ENCODE peak calls at places on chromosomes 11 and 22, in seven cellular contexts. One of them, this sample, is unnamed.

GRCh38 chr11:64776875-64777274 is 1.5 kb downstream of the SF1 start:
- DNase-seq in GM23248: no peak
- DNase-seq in EH: no peak
- DNase-seq in BJ: no peak
- DNase-seq in MV-4-11: no peak
- DNase-seq in NCI-H1105: no peak
- DNase-seq in activated T-cell treated with anti-CD3 and anti-CD28 coated beads for 1 hour: no peak
- DNase-seq in this sample: no peak

GRCh38 chr11:62146476-62147200 is 22.8 kb downstream of the INCENP start:
- DNase-seq in GM23248: no peak
- DNase-seq in EH: no peak
- DNase-seq in NCI-H1105: no peak
- DNase-seq in BJ: no peak
- DNase-seq in activated T-cell treated with anti-CD3 and anti-CD28 coated beads for 1 hour: no peak
- DNase-seq in MV-4-11: no peak
- DNase-seq in this sample: no peak

GRCh38 chr11:107783121-107783520 is 71.3 kb upstream of the SLN start:
- DNase-seq in GM23248: peak
- DNase-seq in activated T-cell treated with anti-CD3 and anti-CD28 coated beads for 1 hour: no peak
- DNase-seq in EH: no peak
- DNase-seq in BJ: no peak
- DNase-seq in MV-4-11: no peak
- DNase-seq in NCI-H1105: no peak
- DNase-seq in this sample: no peak

GRCh38 chr11:62472063-62472884 is 53.4 kb downstream of the SCGB1A1 start:
- DNase-seq in EH: peak
- DNase-seq in MV-4-11: peak
- DNase-seq in BJ: no peak
- DNase-seq in activated T-cell treated with anti-CD3 and anti-CD28 coated beads for 1 hour: no peak
- DNase-seq in GM23248: peak
- DNase-seq in NCI-H1105: no peak
- DNase-seq in this sample: no peak

GRCh38 chr11:118290923-118291322 is 13.6 kb upstream of the CD3E start:
- DNase-seq in BJ: no peak
- DNase-seq in MV-4-11: peak
- DNase-seq in GM23248: peak
- DNase-seq in activated T-cell treated with anti-CD3 and anti-CD28 coated beads for 1 hour: no peak
- DNase-seq in EH: no peak
- DNase-seq in NCI-H1105: no peak
- DNase-seq in this sample: peak

GRCh38 chr22:24952837-24953293 is 349 bp downstream of the KIAA1671 start:
- DNase-seq in NCI-H1105: peak
- DNase-seq in activated T-cell treated with anti-CD3 and anti-CD28 coated beads for 1 hour: no peak
- DNase-seq in BJ: no peak
- DNase-seq in EH: peak
- DNase-seq in MV-4-11: no peak
- DNase-seq in GM23248: peak
- DNase-seq in this sample: peak

GRCh38 chr11:133966924-133967598 is 10.3 kb upstream of the IGSF9B start:
- DNase-seq in EH: no peak
- DNase-seq in MV-4-11: no peak
- DNase-seq in BJ: no peak
- DNase-seq in GM23248: peak
- DNase-seq in NCI-H1105: no peak
- DNase-seq in activated T-cell treated with anti-CD3 and anti-CD28 coated beads for 1 hour: peak
- DNase-seq in this sample: no peak

GRCh38 chr11:104328514-104328912 is 164.6 kb upstream of the PDGFD start:
- DNase-seq in GM23248: no peak
- DNase-seq in BJ: no peak
- DNase-seq in EH: no peak
- DNase-seq in MV-4-11: no peak
- DNase-seq in NCI-H1105: no peak
- DNase-seq in activated T-cell treated with anti-CD3 and anti-CD28 coated beads for 1 hour: no peak
- DNase-seq in this sample: no peak

GRCh38 chr11:16604784-16605439 is 133.5 kb upstream of the C11orf58 start:
- DNase-seq in activated T-cell treated with anti-CD3 and anti-CD28 coated beads for 1 hour: no peak
- DNase-seq in BJ: no peak
- DNase-seq in MV-4-11: no peak
- DNase-seq in GM23248: peak
- DNase-seq in NCI-H1105: no peak
- DNase-seq in EH: peak
- DNase-seq in this sample: peak

GRCh38 chr22:48720662-48721393 is 1106.8 kb downstream of the BRD1 start:
- DNase-seq in EH: no peak
- DNase-seq in GM23248: no peak
- DNase-seq in MV-4-11: no peak
- DNase-seq in activated T-cell treated with anti-CD3 and anti-CD28 coated beads for 1 hour: no peak
- DNase-seq in BJ: no peak
- DNase-seq in NCI-H1105: no peak
- DNase-seq in this sample: no peak

GRCh38 chr22:44870021-44870420 is 117.6 kb downstream of the ARHGAP8 start:
- DNase-seq in NCI-H1105: no peak
- DNase-seq in activated T-cell treated with anti-CD3 and anti-CD28 coated beads for 1 hour: no peak
- DNase-seq in GM23248: peak
- DNase-seq in BJ: no peak
- DNase-seq in MV-4-11: no peak
- DNase-seq in EH: peak
- DNase-seq in this sample: peak

GRCh38 chr22:23118647-23119491 is 22.9 kb downstream of the RSPH14 start:
- DNase-seq in BJ: no peak
- DNase-seq in activated T-cell treated with anti-CD3 and anti-CD28 coated beads for 1 hour: no peak
- DNase-seq in MV-4-11: no peak
- DNase-seq in EH: no peak
- DNase-seq in GM23248: no peak
- DNase-seq in NCI-H1105: no peak
- DNase-seq in this sample: no peak

GRCh38 chr22:23526588-23527315 is 53.3 kb downstream of the IGLL1 start:
- DNase-seq in MV-4-11: no peak
- DNase-seq in BJ: no peak
- DNase-seq in EH: no peak
- DNase-seq in activated T-cell treated with anti-CD3 and anti-CD28 coated beads for 1 hour: no peak
- DNase-seq in GM23248: no peak
- DNase-seq in NCI-H1105: no peak
- DNase-seq in this sample: no peak

GRCh38 chr11:44622721-44623258 is 57.3 kb downstream of the CD82 start:
- DNase-seq in activated T-cell treated with anti-CD3 and anti-CD28 coated beads for 1 hour: no peak
- DNase-seq in GM23248: no peak
- DNase-seq in EH: no peak
- DNase-seq in MV-4-11: no peak
- DNase-seq in NCI-H1105: no peak
- DNase-seq in BJ: no peak
- DNase-seq in this sample: no peak

GRCh38 chr22:19892249-19892879 is 37.7 kb upstream of the GNB1L start:
- DNase-seq in EH: peak
- DNase-seq in activated T-cell treated with anti-CD3 and anti-CD28 coated beads for 1 hour: peak
- DNase-seq in NCI-H1105: peak
- DNase-seq in MV-4-11: no peak
- DNase-seq in BJ: no peak
- DNase-seq in GM23248: no peak
- DNase-seq in this sample: no peak

GRCh38 chr11:130918081-130918480 is 1.8 kb upstream of the SNX19 start:
- DNase-seq in EH: no peak
- DNase-seq in NCI-H1105: no peak
- DNase-seq in BJ: no peak
- DNase-seq in GM23248: no peak
- DNase-seq in activated T-cell treated with anti-CD3 and anti-CD28 coated beads for 1 hour: no peak
- DNase-seq in MV-4-11: no peak
- DNase-seq in this sample: no peak

GRCh38 chr11:396511-396947 is 2.5 kb downstream of the PKP3 start:
- DNase-seq in GM23248: peak
- DNase-seq in NCI-H1105: no peak
- DNase-seq in EH: peak
- DNase-seq in BJ: no peak
- DNase-seq in activated T-cell treated with anti-CD3 and anti-CD28 coated beads for 1 hour: no peak
- DNase-seq in MV-4-11: no peak
- DNase-seq in this sample: no peak

GRCh38 chr11:30149998-30150397 is 80.8 kb upstream of the FSHB start:
- DNase-seq in GM23248: no peak
- DNase-seq in activated T-cell treated with anti-CD3 and anti-CD28 coated beads for 1 hour: no peak
- DNase-seq in MV-4-11: no peak
- DNase-seq in NCI-H1105: no peak
- DNase-seq in EH: no peak
- DNase-seq in BJ: no peak
- DNase-seq in this sample: no peak

GRCh38 chr11:75155570-75156422 is 4.9 kb downstream of the SLCO2B1 start:
- DNase-seq in activated T-cell treated with anti-CD3 and anti-CD28 coated beads for 1 hour: no peak
- DNase-seq in NCI-H1105: no peak
- DNase-seq in BJ: no peak
- DNase-seq in EH: peak
- DNase-seq in GM23248: no peak
- DNase-seq in MV-4-11: no peak
- DNase-seq in this sample: peak

GRCh38 chr11:125063429-125064043 is 431 bp downstream of the SLC37A2 start:
- DNase-seq in BJ: no peak
- DNase-seq in NCI-H1105: no peak
- DNase-seq in MV-4-11: no peak
- DNase-seq in EH: peak
- DNase-seq in GM23248: peak
- DNase-seq in activated T-cell treated with anti-CD3 and anti-CD28 coated beads for 1 hour: no peak
- DNase-seq in this sample: no peak

GRCh38 chr22:47034905-47035419 is 272.5 kb downstream of the TBC1D22A start:
- DNase-seq in activated T-cell treated with anti-CD3 and anti-CD28 coated beads for 1 hour: no peak
- DNase-seq in GM23248: no peak
- DNase-seq in EH: no peak
- DNase-seq in MV-4-11: no peak
- DNase-seq in BJ: no peak
- DNase-seq in NCI-H1105: no peak
- DNase-seq in this sample: no peak

GRCh38 chr11:121996574-121996973 is 119.4 kb downstream of the BLID start:
- DNase-seq in GM23248: no peak
- DNase-seq in NCI-H1105: no peak
- DNase-seq in BJ: no peak
- DNase-seq in activated T-cell treated with anti-CD3 and anti-CD28 coated beads for 1 hour: no peak
- DNase-seq in EH: no peak
- DNase-seq in MV-4-11: no peak
- DNase-seq in this sample: no peak

GRCh38 chr11:36002196-36002595 is 58.3 kb downstream of the LDLRAD3 start:
- DNase-seq in MV-4-11: no peak
- DNase-seq in NCI-H1105: no peak
- DNase-seq in activated T-cell treated with anti-CD3 and anti-CD28 coated beads for 1 hour: no peak
- DNase-seq in EH: no peak
- DNase-seq in BJ: no peak
- DNase-seq in GM23248: no peak
- DNase-seq in this sample: no peak

GRCh38 chr11:126473269-126473668 is 117.8 kb downstream of the ST3GAL4 start:
- DNase-seq in MV-4-11: no peak
- DNase-seq in BJ: no peak
- DNase-seq in EH: no peak
- DNase-seq in GM23248: no peak
- DNase-seq in activated T-cell treated with anti-CD3 and anti-CD28 coated beads for 1 hour: no peak
- DNase-seq in NCI-H1105: no peak
- DNase-seq in this sample: no peak

GRCh38 chr22:34105461-34106062 is 185.3 kb upstream of the LARGE1 start:
- DNase-seq in activated T-cell treated with anti-CD3 and anti-CD28 coated beads for 1 hour: no peak
- DNase-seq in MV-4-11: no peak
- DNase-seq in GM23248: peak
- DNase-seq in EH: no peak
- DNase-seq in BJ: no peak
- DNase-seq in NCI-H1105: peak
- DNase-seq in this sample: peak

GRCh38 chr11:1005913-1006312 is 30.6 kb downstream of the MUC6 start:
- DNase-seq in NCI-H1105: peak
- DNase-seq in BJ: no peak
- DNase-seq in GM23248: no peak
- DNase-seq in activated T-cell treated with anti-CD3 and anti-CD28 coated beads for 1 hour: no peak
- DNase-seq in MV-4-11: no peak
- DNase-seq in EH: no peak
- DNase-seq in this sample: no peak

GRCh38 chr11:42462558-42463310 is 849.1 kb upstream of the API5 start:
- DNase-seq in activated T-cell treated with anti-CD3 and anti-CD28 coated beads for 1 hour: no peak
- DNase-seq in MV-4-11: no peak
- DNase-seq in BJ: peak
- DNase-seq in EH: peak
- DNase-seq in GM23248: peak
- DNase-seq in NCI-H1105: no peak
- DNase-seq in this sample: no peak

GRCh38 chr22:40057652-40058051 is 62.9 kb downstream of the FAM83F start:
- DNase-seq in NCI-H1105: no peak
- DNase-seq in MV-4-11: no peak
- DNase-seq in GM23248: no peak
- DNase-seq in BJ: no peak
- DNase-seq in activated T-cell treated with anti-CD3 and anti-CD28 coated beads for 1 hour: no peak
- DNase-seq in EH: no peak
- DNase-seq in this sample: no peak

GRCh38 chr11:58577441-58578135 is 1.3 kb upstream of the ZFP91 start:
- DNase-seq in EH: peak
- DNase-seq in MV-4-11: peak
- DNase-seq in GM23248: peak
- DNase-seq in activated T-cell treated with anti-CD3 and anti-CD28 coated beads for 1 hour: peak
- DNase-seq in NCI-H1105: peak
- DNase-seq in BJ: peak
- DNase-seq in this sample: no peak

GRCh38 chr11:8442301-8442700 is 151.7 kb downstream of the STK33 start:
- DNase-seq in EH: no peak
- DNase-seq in NCI-H1105: no peak
- DNase-seq in activated T-cell treated with anti-CD3 and anti-CD28 coated beads for 1 hour: no peak
- DNase-seq in MV-4-11: no peak
- DNase-seq in BJ: no peak
- DNase-seq in GM23248: no peak
- DNase-seq in this sample: no peak

GRCh38 chr11:15893080-15893492 is 463.3 kb downstream of the SOX6 start:
- DNase-seq in BJ: peak
- DNase-seq in EH: peak
- DNase-seq in activated T-cell treated with anti-CD3 and anti-CD28 coated beads for 1 hour: no peak
- DNase-seq in GM23248: no peak
- DNase-seq in MV-4-11: peak
- DNase-seq in NCI-H1105: no peak
- DNase-seq in this sample: no peak

GRCh38 chr11:33861911-33862310 is 30.0 kb downstream of the LMO2 start:
- DNase-seq in GM23248: no peak
- DNase-seq in NCI-H1105: no peak
- DNase-seq in EH: no peak
- DNase-seq in activated T-cell treated with anti-CD3 and anti-CD28 coated beads for 1 hour: no peak
- DNase-seq in BJ: no peak
- DNase-seq in MV-4-11: no peak
- DNase-seq in this sample: no peak

GRCh38 chr22:42065408-42066132 is 5.0 kb downstream of the NAGA start:
- DNase-seq in MV-4-11: no peak
- DNase-seq in NCI-H1105: no peak
- DNase-seq in GM23248: no peak
- DNase-seq in EH: no peak
- DNase-seq in BJ: no peak
- DNase-seq in activated T-cell treated with anti-CD3 and anti-CD28 coated beads for 1 hour: no peak
- DNase-seq in this sample: no peak

This sample was measured in small intestine.